ENCODE peak calls at places on chromosomes 11 and 22, in seven cellular contexts. B is suprapubic skin; I is activated T-cell treated with anti-CD3 and anti-CD28 coated beads, Interleukin-2, amount 50 U/mL, for 24 hours; L is COR-L47; Z is spleen; C is T follicular helper cell; O is activated CD4-positive, alpha-beta T cell treated with anti-CD3 and anti-CD28 coated beads, Interleukin-2, amount 10 ng/mL, durations not matched to agents 7 days and 5 days. Q is an unnamed sample.

GRCh38 chr22:30694171-30694637 is 470 bp upstream of the OSBP2 start:
- DNase-seq in C (peak), O (peak), L (peak), B (no peak), I (peak), Z (peak), Q (no peak)

GRCh38 chr22:17133137-17133536 is 12.0 kb upstream of the TMEM121B start:
- DNase-seq in C (no peak), I (no peak), Z (no peak), B (no peak), L (no peak), O (no peak), Q (no peak)

GRCh38 chr11:57983211-57983610 is 40.5 kb upstream of the OR9Q1 start:
- DNase-seq in L (no peak), O (no peak), Z (no peak), I (no peak), B (no peak), C (no peak), Q (no peak)

GRCh38 chr11:101126551-101127347 is 2.9 kb downstream of the PGR start:
- DNase-seq in C (no peak), Z (no peak), B (peak), I (no peak), O (no peak), L (no peak), Q (no peak)

GRCh38 chr11:118635642-118636041 is 28.2 kb downstream of the PHLDB1 start:
- DNase-seq in Z (no peak), C (no peak), O (no peak), L (no peak), B (no peak), I (no peak), Q (no peak)

GRCh38 chr11:113957016-113957415 is 17.9 kb upstream of the HTR3A start:
- DNase-seq in C (no peak), O (no peak), B (no peak), I (no peak), L (no peak), Z (no peak), Q (no peak)

GRCh38 chr11:120523196-120523595 is 11.6 kb downstream of the GRIK4 start:
- DNase-seq in Z (peak), C (no peak), O (no peak), I (no peak), L (peak), B (no peak), Q (no peak)

GRCh38 chr22:36079041-36079440 is 50.4 kb upstream of the RBFOX2 start:
- DNase-seq in O (no peak), Z (no peak), I (no peak), L (no peak), C (no peak), B (no peak), Q (no peak)

GRCh38 chr11:43504316-43504950 is 145.7 kb downstream of the TTC17 start:
- DNase-seq in I (no peak), O (no peak), C (no peak), B (no peak), L (peak), Z (no peak), Q (no peak)

GRCh38 chr22:29016067-29016938 is 45.3 kb downstream of the C22orf31 start:
- DNase-seq in L (no peak), I (no peak), Z (no peak), B (no peak), C (no peak), O (no peak), Q (no peak)

GRCh38 chr22:19942071-19942885 is 660 bp upstream of the TXNRD2 start:
- DNase-seq in I (peak), O (no peak), B (no peak), L (no peak), C (no peak), Z (no peak), Q (no peak)

GRCh38 chr22:49302530-49302929 is 525.1 kb downstream of the BRD1 start:
- DNase-seq in I (no peak), Z (peak), B (peak), L (no peak), C (no peak), O (no peak), Q (no peak)

GRCh38 chr11:117859061-117859460 is 17.4 kb downstream of the FXYD6 start:
- DNase-seq in B (no peak), C (no peak), Z (no peak), I (no peak), L (no peak), O (no peak), Q (no peak)

GRCh38 chr22:50185384-50186087 is at the start of gene TRABD:
- DNase-seq in O (peak), L (peak), Z (peak), I (peak), B (peak), C (peak), Q (peak)

GRCh38 chr11:92141159-92141558 is 83.5 kb upstream of the FAT3 start:
- DNase-seq in I (no peak), Z (no peak), B (no peak), O (no peak), L (no peak), C (no peak), Q (no peak)